ENCODE peak calls at places on chromosomes 1 and 21, in five cellular contexts. G is prostate gland, W is IMR-90, N is Peyer's patch, V is HCT116. B is an unnamed sample.

GRCh38 chr1:89971600-89971999 is 23.3 kb upstream of the ZNF326 start:
- DNase-seq in G (no peak), W (peak), N (no peak), V (no peak), B (no peak)

GRCh38 chr1:111204211-111204883 is 3.9 kb upstream of the DENND2D start:
- DNase-seq in G (peak), W (no peak), N (peak), V (peak), B (peak)

GRCh38 chr1:19449454-19450228 is 35.7 kb downstream of the CAPZB start:
- DNase-seq in G (no peak), W (no peak), N (no peak), V (no peak), B (no peak)

GRCh38 chr1:211326528-211327340 is at the start of gene TRAF5:
- DNase-seq in G (peak), W (peak), N (peak), V (no peak), B (peak)

GRCh38 chr21:14120091-14120734 is 90.5 kb downstream of the LIPI start:
- DNase-seq in G (no peak), W (peak), N (peak), V (no peak), B (no peak)

GRCh38 chr1:1021010-1021845 is 1.3 kb downstream of the AGRN start:
- DNase-seq in G (no peak), W (peak), N (no peak), V (no peak), B (peak)

GRCh38 chr1:32605711-32606424 is 44.5 kb downstream of the ZBTB8OS start:
- DNase-seq in G (no peak), W (no peak), N (no peak), V (no peak), B (no peak)

GRCh38 chr21:38954450-38955059 is 148.8 kb downstream of the ETS2 start:
- DNase-seq in G (no peak), W (no peak), N (no peak), V (no peak), B (no peak)

GRCh38 chr1:2018217-2019161 is 656 bp upstream of the GABRD start:
- DNase-seq in G (no peak), W (no peak), N (no peak), V (no peak), B (no peak)

GRCh38 chr1:35151220-35151619 is 41.7 kb downstream of the SFPQ start:
- DNase-seq in G (no peak), W (no peak), N (no peak), V (no peak), B (no peak)

GRCh38 chr1:3738943-3739342 is 13.3 kb upstream of the CCDC27 start:
- DNase-seq in G (no peak), W (no peak), N (no peak), V (no peak), B (no peak)

GRCh38 chr1:203306970-203307541 is 1.7 kb downstream of the BTG2 start:
- DNase-seq in G (no peak), W (no peak), N (peak), V (no peak), B (peak)
- TF ChIP-seq POLR2A in G (peak), W (no peak), N (no peak), V (no peak), B (no peak)

GRCh38 chr1:164588388-164589341 is 29.7 kb downstream of the PBX1 start:
- DNase-seq in G (no peak), W (peak), N (peak), V (no peak), B (peak)
- H3K4me3 ChIP-seq in G (peak), W (peak), N (peak), V (no peak), B (peak)

DNA sequence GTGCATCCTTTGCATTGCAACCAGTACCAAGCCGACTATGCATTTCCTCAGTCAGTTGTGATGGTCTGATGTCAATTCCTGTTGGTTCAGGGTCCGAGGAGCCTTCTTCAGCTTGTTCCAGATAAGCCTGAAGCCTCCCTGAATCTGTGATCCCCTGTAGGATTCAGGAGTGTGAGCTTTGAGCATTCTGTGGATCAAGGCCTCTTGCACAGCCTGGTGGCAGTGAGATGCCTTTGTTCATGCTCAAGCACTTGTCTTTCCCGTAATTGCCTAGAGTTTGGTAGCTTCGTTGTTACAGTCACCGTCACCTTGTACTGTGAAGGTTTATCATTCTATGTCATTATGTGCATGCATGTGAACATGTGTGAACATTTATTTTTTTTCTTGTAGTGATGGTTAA is 103.5 kb downstream of the PBX1 start:
- DNase-seq in G (no peak), W (no peak), N (no peak), V (no peak), B (no peak)
- TF ChIP-seq CTCF in G (no peak), W (no peak), N (no peak), V (no peak), B (no peak)

DNA sequence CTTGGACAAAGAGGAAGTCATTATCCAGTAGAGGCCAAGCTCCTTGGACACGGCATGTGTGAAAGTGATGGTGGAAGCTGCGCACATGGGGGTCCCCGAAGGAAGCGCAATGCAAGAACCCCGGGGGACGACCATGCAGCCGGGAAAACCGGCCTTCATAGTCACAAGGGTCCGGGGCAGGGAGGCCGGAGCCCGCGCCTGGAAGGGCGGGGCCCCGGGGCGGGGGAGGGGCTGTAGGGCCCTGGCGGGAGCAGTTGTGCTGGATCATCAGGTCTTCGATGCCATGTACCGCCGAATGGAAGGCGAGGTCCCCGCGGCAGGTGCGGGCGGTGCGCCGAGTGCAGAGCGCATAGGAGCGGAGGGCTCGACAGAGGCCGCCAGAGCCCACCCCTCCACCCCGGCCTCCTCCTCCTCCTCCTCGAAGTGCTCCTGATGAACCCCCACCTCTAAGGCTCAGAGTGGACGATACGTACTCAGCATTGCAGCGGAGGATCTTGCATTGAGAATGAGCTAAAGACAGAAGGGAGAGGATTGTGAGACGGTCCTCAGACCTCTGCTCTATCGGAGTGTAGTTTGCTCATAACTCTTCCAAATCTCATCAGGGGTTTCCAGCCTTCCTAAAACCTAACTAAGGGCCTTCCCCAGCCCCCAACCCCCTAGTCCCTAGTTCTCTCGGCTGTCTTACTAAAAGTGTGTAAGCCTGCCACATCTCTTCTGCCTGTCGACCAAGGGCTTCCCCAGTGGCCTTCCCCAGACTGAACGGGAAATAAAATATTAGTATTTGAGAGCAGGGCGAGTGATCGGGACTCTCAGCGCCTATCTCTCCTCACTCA is 2.1 kb downstream of the HJV start:
- DNase-seq in G (no peak), W (no peak), N (no peak), V (no peak), B (no peak)
- TF ChIP-seq POLR2A in G (no peak), W (no peak), N (no peak), V (no peak), B (no peak)

B was measured in ovary.